ENCODE peak calls at places on chromosomes 13 and 19, in six cellular contexts. L is astrocyte of the spinal cord, V is GM12865, S is fibroblast of the aortic adventitia, D is fibroblast of pulmonary artery, X is activated B cell treated with CpG ODN at 0.5 μM for 24 hours. O is an unnamed sample.

GRCh38 chr19:35639863-35640262 is 1.7 kb upstream of the ETV2 start:
- DNase-seq in D (no peak), V (no peak), S (no peak), X (no peak), L (no peak), O (no peak)

GRCh38 chr13:106036870-106037269 is 498.6 kb downstream of the EFNB2 start:
- DNase-seq in D (no peak), S (no peak), L (no peak), V (no peak), X (no peak), O (no peak)

GRCh38 chr13:38002596-38002995 is 133.0 kb upstream of the TRPC4 start:
- DNase-seq in S (no peak), D (no peak), X (no peak), L (no peak), V (no peak), O (no peak)

GRCh38 chr13:113836917-113837553 is 26.8 kb downstream of the GAS6 start:
- DNase-seq in L (peak), V (peak), S (peak), D (peak), X (no peak), O (no peak)

GRCh38 chr19:1513492-1514294 is 874 bp upstream of the ADAMTSL5 start:
- DNase-seq in V (peak), L (no peak), X (peak), S (peak), D (peak), O (peak)

GRCh38 chr13:110233181-110233641 is 73.7 kb downstream of the COL4A1 start:
- DNase-seq in S (peak), X (no peak), V (no peak), D (peak), L (peak), O (no peak)

GRCh38 chr13:42094641-42095040 is 46.2 kb downstream of the DGKH start:
- DNase-seq in S (no peak), D (no peak), X (no peak), L (no peak), V (no peak), O (no peak)

GRCh38 chr13:37457594-37457993 is 141.0 kb downstream of the POSTN start:
- DNase-seq in D (peak), V (no peak), L (no peak), X (no peak), S (peak), O (no peak)

GRCh38 chr13:111909971-111910671 is 156.8 kb upstream of the SOX1 start:
- DNase-seq in X (no peak), V (no peak), L (no peak), S (no peak), D (no peak), O (no peak)

GRCh38 chr19:33118643-33119042 is 13.3 kb upstream of the WDR88 start:
- DNase-seq in L (no peak), S (no peak), X (no peak), V (no peak), D (no peak), O (no peak)

GRCh38 chr13:52850396-52851152 is 2.1 kb upstream of the PCDH8 start:
- DNase-seq in V (peak), L (peak), D (peak), X (no peak), S (peak), O (peak)
- TF ChIP-seq CTCF in V (peak), L (peak), D (no peak), X (no peak), S (no peak), O (no peak)

GRCh38 chr13:34116651-34117050 is 298.7 kb downstream of the RFC3 start:
- DNase-seq in L (no peak), X (no peak), D (no peak), V (no peak), S (no peak), O (no peak)
- TF ChIP-seq CTCF in L (no peak), X (no peak), D (no peak), V (no peak), S (no peak), O (no peak)

GRCh38 chr19:9547870-9548269 is 9.4 kb upstream of the ZNF426 start:
- DNase-seq in D (no peak), X (no peak), L (no peak), S (no peak), V (no peak), O (no peak)
- TF ChIP-seq CTCF in D (no peak), X (no peak), L (no peak), S (no peak), V (no peak), O (no peak)

DNA sequence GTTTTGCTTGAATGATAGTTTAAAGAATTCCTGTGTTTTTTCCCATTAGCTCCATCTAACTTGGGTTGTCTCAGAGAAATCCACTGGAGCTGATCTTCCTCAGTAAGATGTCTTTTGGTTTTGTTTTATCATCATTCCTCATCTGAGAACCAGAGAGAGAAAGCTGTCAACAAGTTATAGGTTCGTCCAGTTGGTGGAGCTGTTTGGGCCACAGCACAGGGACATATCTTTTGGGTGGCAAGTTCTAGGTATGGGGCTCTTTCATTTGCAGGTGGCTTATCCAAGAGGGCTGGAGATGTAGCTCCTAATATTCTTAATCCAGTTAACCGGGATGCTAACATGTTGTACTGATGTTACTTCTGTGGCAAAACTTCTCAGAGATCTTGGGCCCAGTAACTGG is 174.2 kb downstream of the KCNRG start:
- DNase-seq in X (no peak), L (no peak), S (no peak), D (no peak), V (peak), O (no peak)
- TF ChIP-seq CTCF in X (no peak), L (no peak), S (no peak), D (no peak), V (no peak), O (no peak)

GRCh38 chr19:41888926-41889325 is 5.9 kb downstream of the ARHGEF1 start:
- DNase-seq in V (no peak), L (no peak), X (no peak), D (no peak), S (no peak), O (no peak)
- TF ChIP-seq CTCF in V (no peak), L (no peak), X (no peak), D (no peak), S (no peak), O (no peak)

GRCh38 chr19:13366529-13367143 is 139.6 kb downstream of the CACNA1A start:
- DNase-seq in S (peak), D (peak), X (no peak), L (peak), V (peak), O (no peak)
- TF ChIP-seq CTCF in S (peak), D (peak), X (no peak), L (peak), V (peak), O (peak)

GRCh38 chr13:45441633-45442032 is 23.1 kb upstream of the COG3 start:
- DNase-seq in S (peak), X (no peak), V (peak), L (peak), D (peak), O (peak)
- TF ChIP-seq CTCF in S (peak), X (no peak), V (peak), L (peak), D (peak), O (peak)

GRCh38 chr19:49812997-49813861 is at the start of gene FUZ:
- DNase-seq in S (peak), D (peak), X (peak), L (peak), V (peak), O (peak)
- TF ChIP-seq CTCF in S (peak), D (peak), X (no peak), L (peak), V (no peak), O (no peak)

GRCh38 chr13:47675871-47676270 is 325.2 kb downstream of the SUCLA2 start:
- DNase-seq in D (no peak), L (no peak), X (no peak), S (no peak), V (no peak), O (no peak)
- TF ChIP-seq CTCF in D (no peak), L (no peak), X (no peak), S (no peak), V (no peak), O (no peak)

GRCh38 chr19:21362291-21362690 is 3.5 kb downstream of the ZNF738 start:
- DNase-seq in L (no peak), D (no peak), X (no peak), V (no peak), S (no peak), O (no peak)

DNA sequence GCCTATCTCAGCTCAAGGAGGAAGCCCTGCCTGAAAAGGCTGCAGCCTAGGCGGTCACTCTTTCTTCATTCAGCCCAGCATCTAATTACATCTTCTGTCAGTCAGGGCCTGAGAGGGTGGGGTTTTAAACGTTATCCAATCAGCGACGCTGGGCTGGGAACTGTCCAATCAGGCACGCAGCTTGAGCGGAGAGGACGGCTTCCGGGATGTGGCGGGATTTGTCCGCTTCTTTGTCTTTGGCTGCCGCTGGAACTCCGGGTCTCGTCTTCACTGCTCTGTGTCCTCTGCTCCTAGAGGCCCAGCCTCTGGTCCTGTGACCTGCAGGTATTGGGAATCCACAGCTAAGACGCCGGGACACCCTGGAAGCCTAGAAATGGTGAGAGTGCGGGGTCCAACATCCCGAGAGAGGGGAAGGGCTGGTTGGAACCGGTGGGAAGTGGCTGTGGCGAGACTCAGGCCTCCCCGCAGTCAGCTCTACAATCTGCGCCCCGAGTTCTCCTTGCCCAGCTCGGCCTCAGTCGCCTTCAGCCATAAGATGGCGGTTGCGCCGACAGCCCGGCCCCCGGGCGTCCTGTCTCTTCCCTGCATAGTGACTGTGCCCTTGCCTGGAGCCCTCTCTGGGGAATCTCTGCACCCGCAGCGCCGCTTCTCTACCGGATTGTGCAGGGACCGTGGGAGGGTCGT is at the start of gene ZNF738:
- DNase-seq in L (peak), X (peak), S (peak), V (peak), D (peak), O (peak)
- TF ChIP-seq CTCF in L (no peak), X (no peak), S (no peak), V (no peak), D (no peak), O (no peak)

O was measured in GM10248.